ENCODE peak calls at places on chromosomes 16 and 17, in ten cellular contexts. A is gastrocnemius medialis, I is transverse colon, W is upper lobe of left lung, K is tibial nerve, S is ovary, N is GM12878, D is A549, C is endothelial cell of umbilical vein, Q is adrenal gland. J is an unnamed sample.

GRCh38 chr17:81578561-81579225 is 26.5 kb upstream of the FAAP100 start:
- DNase-seq in N (no peak), C (no peak), W (no peak), K (no peak), I (no peak), A (no peak), S (no peak), D (no peak), Q (no peak), J (no peak)

GRCh38 chr17:76968707-76969597 is 100.7 kb downstream of the MGAT5B start:
- DNase-seq in D (no peak), S (no peak), W (peak; percentile 35), A (no peak), Q (no peak), I (peak; percentile 55), K (no peak), C (no peak), N (no peak), J (no peak)

GRCh38 chr16:88920618-88921602 is 54.5 kb upstream of the PABPN1L start:
- DNase-seq in S (peak; percentile 57), C (peak; percentile 91), A (peak; percentile 59), I (peak; percentile 70), K (peak; percentile 61), W (peak; percentile 57), D (no peak), Q (no peak), N (no peak), J (no peak)

GRCh38 chr16:799948-800833 is at the start of gene GNG13:
- DNase-seq in C (no peak), W (no peak), Q (no peak), D (no peak), K (no peak), A (no peak), N (no peak), S (no peak), I (no peak), J (no peak)

GRCh38 chr16:11884035-11884434 is 31.7 kb downstream of the GSPT1 start:
- DNase-seq in D (no peak), Q (no peak), C (no peak), N (no peak), A (no peak), W (no peak), I (no peak), K (no peak), S (no peak), J (no peak)

GRCh38 chr16:52265446-52265861 is 281.5 kb downstream of the TOX3 start:
- DNase-seq in Q (no peak), S (no peak), W (no peak), A (no peak), C (no peak), N (no peak), I (no peak), D (no peak), K (no peak), J (no peak)

GRCh38 chr17:82424001-82424862 is 5.8 kb upstream of the OGFOD3 start:
- DNase-seq in S (no peak), I (peak; percentile 55), C (no peak), A (peak; percentile 47), Q (peak; percentile 41), D (no peak), K (peak; percentile 50), W (no peak), N (no peak), J (no peak)

GRCh38 chr16:79137528-79137927 is 463.0 kb downstream of the MAF start:
- DNase-seq in K (no peak), N (no peak), I (no peak), Q (no peak), W (no peak), C (no peak), S (no peak), A (no peak), D (no peak), J (no peak)

GRCh38 chr17:39754958-39755549 is 17.3 kb downstream of the GRB7 start:
- DNase-seq in A (no peak), C (no peak), S (no peak), K (no peak), I (peak; percentile 35), D (no peak), W (peak; percentile 32), Q (no peak), N (no peak), J (no peak)

GRCh38 chr17:39754161-39754957 is 16.6 kb downstream of the GRB7 start:
- DNase-seq in A (peak; percentile 85), N (peak; percentile 87), W (peak; percentile 97), D (peak; percentile 95), Q (peak; percentile 94), K (peak; percentile 76), S (peak; percentile 92), C (peak; percentile 69), I (peak; percentile 97), J (peak; percentile 73)

GRCh38 chr17:39751637-39752036 is 13.9 kb downstream of the GRB7 start:
- DNase-seq in Q (no peak), N (no peak), W (peak; percentile 9), D (no peak), K (no peak), I (no peak), C (no peak), A (no peak), S (no peak), J (no peak)

GRCh38 chr17:39752241-39752831 is 14.6 kb downstream of the GRB7 start:
- DNase-seq in Q (no peak), K (no peak), S (no peak), C (no peak), N (no peak), W (no peak), A (no peak), I (no peak), D (no peak), J (no peak)

GRCh38 chr17:39753514-39754160 is 15.9 kb downstream of the GRB7 start:
- DNase-seq in A (no peak), C (no peak), W (peak; percentile 62), S (no peak), Q (no peak), I (peak; percentile 72), N (no peak), K (no peak), D (no peak), J (no peak)
- TF ChIP-seq POLR2A in A (no peak), C (no peak), W (peak; percentile 47), S (no peak), Q (no peak), I (no peak), N (peak; percentile 58), K (no peak), D (peak; percentile 31), J (peak; percentile 47)

DNA sequence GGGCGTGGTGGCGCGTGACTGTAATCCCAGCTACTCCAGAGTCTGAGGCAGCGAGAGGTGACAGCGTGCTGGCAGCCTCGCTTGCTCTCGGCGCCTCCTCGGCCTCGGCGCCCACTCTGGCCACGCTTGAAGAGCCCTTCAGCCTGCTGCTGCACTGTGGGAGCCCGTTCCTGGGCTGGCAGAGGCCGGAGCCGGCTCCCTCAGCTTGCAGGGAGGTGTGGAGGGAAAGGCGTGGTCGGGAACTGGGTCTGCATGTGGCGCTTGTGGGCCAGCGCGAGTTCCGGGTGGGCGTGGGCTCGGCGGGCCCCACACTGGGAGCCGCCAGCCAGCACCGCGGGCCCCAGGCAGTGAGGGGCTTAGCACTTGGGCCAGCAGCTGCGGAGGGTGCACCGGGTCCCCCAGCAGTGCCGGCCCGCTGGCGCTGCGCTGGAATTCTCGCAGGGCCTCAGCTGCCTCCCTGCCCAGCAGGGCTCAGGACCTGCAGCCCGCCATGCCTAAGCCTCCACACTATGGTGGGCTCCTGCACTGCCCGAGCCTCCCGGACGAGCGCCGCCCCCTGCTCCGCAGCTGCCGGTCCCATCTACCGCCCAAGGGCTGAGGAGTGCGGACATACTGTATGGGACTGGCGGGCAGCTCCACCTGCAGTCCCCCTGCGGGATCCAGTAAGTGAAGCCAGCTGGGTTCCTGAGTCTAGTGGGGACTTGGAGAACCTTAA is 1093.3 kb upstream of the CDH8 start:
- DNase-seq in N (no peak), D (no peak), K (no peak), A (no peak), Q (no peak), S (no peak), C (no peak), W (no peak), I (no peak), J (no peak)
- H3K4me1 ChIP-seq in N (no peaks in the 10 kb centered on the region), D (no peaks in the 10 kb centered on the region), K (no peaks in the 10 kb centered on the region), A (no peaks in the 10 kb centered on the region), Q (no peaks in the 10 kb centered on the region), S (no peaks in the 10 kb centered on the region), C (no peaks in the 10 kb centered on the region), W (no peaks in the 10 kb centered on the region), I (no peaks in the 10 kb centered on the region), J (no peaks in the 10 kb centered on the region)

GRCh38 chr17:36824678-36825091 is 112.6 kb upstream of the LHX1 start:
- DNase-seq in K (no peak), S (no peak), I (no peak), D (no peak), Q (no peak), N (no peak), W (no peak), C (no peak), A (no peak), J (no peak)

GRCh38 chr17:36823850-36824677 is 113.2 kb upstream of the LHX1 start:
- DNase-seq in W (no peak), N (no peak), C (no peak), K (no peak), Q (no peak), I (no peak), D (no peak), S (no peak), A (no peak), J (no peak)

GRCh38 chr17:36825956-36826350 is 111.3 kb upstream of the LHX1 start:
- DNase-seq in W (no peak), N (no peak), C (no peak), K (no peak), Q (no peak), I (no peak), S (no peak), A (no peak), D (no peak), J (no peak)

GRCh38 chr17:36827056-36827455 is 110.2 kb upstream of the LHX1 start:
- DNase-seq in W (no peak), K (no peak), I (no peak), S (no peak), D (no peak), N (no peak), C (no peak), Q (no peak), A (no peak), J (no peak)

DNA sequence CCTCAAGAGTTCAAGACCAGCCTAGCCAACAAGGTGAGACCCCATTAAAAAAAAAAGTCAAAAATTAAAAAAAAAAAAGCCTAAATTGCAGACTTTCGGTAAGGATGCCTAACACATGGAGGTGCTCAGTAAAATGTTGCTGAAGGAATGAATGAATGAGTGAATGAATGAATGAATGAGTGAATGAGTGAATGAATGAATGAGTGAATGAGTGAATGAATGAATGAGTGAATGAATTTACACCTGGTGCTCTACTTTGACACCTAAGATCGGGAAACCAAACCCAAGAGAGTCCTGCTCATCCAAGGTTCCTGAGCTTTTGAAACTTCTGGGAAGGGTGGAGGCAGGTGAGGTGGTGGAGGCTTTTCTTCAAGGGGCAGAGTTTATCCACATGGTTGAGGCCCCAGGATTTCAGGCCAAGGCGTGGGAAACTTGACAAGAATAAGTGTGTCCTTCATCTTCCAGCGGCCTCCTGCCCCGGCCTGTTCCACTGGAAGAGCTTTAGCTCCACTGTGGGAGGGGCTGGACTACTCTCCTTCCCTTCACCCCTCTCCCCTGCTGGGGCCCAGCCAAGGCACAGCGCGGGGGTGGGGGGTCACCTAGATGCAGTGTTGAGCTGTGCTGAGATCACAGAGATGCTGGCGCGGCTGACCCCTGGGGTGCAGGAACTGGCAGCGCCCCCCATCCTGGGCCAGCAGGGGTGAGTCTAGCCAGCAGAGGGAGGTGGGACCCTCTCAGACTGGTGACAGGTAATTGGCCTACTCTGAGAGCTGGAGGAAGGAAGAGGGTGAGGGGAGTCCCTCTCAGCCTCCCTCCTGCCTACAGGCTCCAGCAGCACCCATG is 111.9 kb upstream of the LHX1 start:
- DNase-seq in K (no peak), A (no peak), I (no peak), C (no peak), S (no peak), D (no peak), W (no peak), N (no peak), Q (no peak), J (no peak)
- TF ChIP-seq CTCF in K (no peak), A (no peak), I (no peak), C (no peak), S (no peak), D (no peak), W (no peak), N (no peak), Q (no peak), J (no peak)

DNA sequence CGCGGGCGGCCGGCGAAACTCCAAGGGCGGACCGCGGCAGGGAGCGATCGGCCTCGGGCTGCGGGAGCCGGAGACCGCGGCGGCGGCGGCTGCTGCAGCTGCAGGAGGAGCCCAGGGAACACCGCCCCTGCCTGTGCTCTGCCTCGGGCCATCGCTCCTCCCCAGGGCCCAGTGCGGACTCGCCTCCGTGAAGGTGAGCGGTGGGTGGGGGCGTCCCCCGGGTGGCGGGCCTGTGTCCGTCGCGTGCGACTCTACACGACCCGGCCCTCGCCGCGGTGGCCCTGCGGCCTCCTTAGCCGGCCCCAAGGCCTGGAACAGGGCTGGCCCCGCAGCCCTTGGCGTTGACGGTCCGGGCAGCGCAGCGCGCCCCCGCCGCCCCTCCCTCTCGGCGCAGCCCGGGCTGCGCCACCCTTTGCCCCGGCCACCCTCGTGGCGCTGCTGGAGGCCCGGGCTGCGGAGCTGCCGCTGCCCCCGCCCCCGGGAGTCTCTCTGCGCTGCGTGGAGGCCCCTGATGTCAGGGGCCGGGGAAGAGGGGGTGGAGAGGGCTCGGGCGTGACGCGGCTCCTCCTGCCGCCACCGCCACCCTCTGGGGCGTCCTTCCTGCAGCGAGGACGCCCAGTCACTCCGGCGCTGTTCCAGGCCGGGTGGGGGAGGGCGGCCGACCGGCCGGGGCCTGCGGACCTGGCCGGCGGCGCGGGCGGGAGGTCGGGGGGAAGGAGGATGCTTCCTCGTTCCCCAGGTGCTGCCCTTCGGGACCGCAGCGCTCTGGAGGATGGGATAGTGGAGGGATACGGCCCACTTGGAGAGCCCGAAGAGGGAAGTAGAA is 485 bp downstream of the DYNLL2 start:
- DNase-seq in W (peak; percentile 75), D (peak; percentile 65), A (peak; percentile 74), I (peak; percentile 74), Q (peak; percentile 78), N (no peak), C (peak; percentile 43), K (no peak), S (peak; percentile 72), J (no peak)
- TF ChIP-seq POLR2A in W (peak; percentile 79), D (peak; percentile 29), A (peak; percentile 78), I (peak; percentile 28), Q (peak; percentile 42), N (peak; percentile 83), C (no peak), K (no peak), S (no peak), J (peak; percentile 33)